ENCODE peak calls at places on chromosomes 6 and 20, in nine cellular contexts. One of them, this sample, is unnamed. For H3K4me1, the result is how much of the 10 kb centered on the place peaks cover.

GRCh38 chr6:150275489-150275888 is 93.3 kb upstream of the IYD start:
- DNase-seq in endothelial cell of umbilical vein: no peak
- DNase-seq in K562: no peak
- DNase-seq in SK-N-SH: no peak
- DNase-seq in HepG2: no peak
- DNase-seq in prostate gland: no peak
- DNase-seq in GM23338: no peak
- DNase-seq in breast epithelium: no peak
- DNase-seq in stomach: no peak
- DNase-seq in this sample: no peak

GRCh38 chr20:36950432-36951197 is 893 bp downstream of the SAMHD1 start:
- DNase-seq in endothelial cell of umbilical vein: peak
- DNase-seq in K562: peak
- DNase-seq in SK-N-SH: no peak
- DNase-seq in HepG2: no peak
- DNase-seq in prostate gland: peak
- DNase-seq in GM23338: peak
- DNase-seq in breast epithelium: no peak
- DNase-seq in stomach: peak
- DNase-seq in this sample: no peak

GRCh38 chr6:162442675-162443074 is 284.9 kb downstream of the PRKN start:
- DNase-seq in endothelial cell of umbilical vein: no peak
- DNase-seq in K562: peak
- DNase-seq in SK-N-SH: peak
- DNase-seq in HepG2: peak
- DNase-seq in prostate gland: no peak
- DNase-seq in GM23338: peak
- DNase-seq in breast epithelium: no peak
- DNase-seq in stomach: no peak
- DNase-seq in this sample: no peak

GRCh38 chr20:38139919-38140753 is 24.9 kb downstream of the TGM2 start:
- DNase-seq in endothelial cell of umbilical vein: peak
- DNase-seq in K562: no peak
- DNase-seq in SK-N-SH: peak
- DNase-seq in HepG2: no peak
- DNase-seq in prostate gland: no peak
- DNase-seq in GM23338: no peak
- DNase-seq in breast epithelium: no peak
- DNase-seq in stomach: no peak
- DNase-seq in this sample: peak

GRCh38 chr6:73774311-73774766 is 78.3 kb downstream of the CD109 start:
- DNase-seq in endothelial cell of umbilical vein: peak
- DNase-seq in K562: no peak
- DNase-seq in SK-N-SH: no peak
- DNase-seq in HepG2: no peak
- DNase-seq in prostate gland: no peak
- DNase-seq in GM23338: no peak
- DNase-seq in breast epithelium: no peak
- DNase-seq in stomach: no peak
- DNase-seq in this sample: no peak

GRCh38 chr6:131023834-131024504 is 39.1 kb downstream of the EPB41L2 start:
- DNase-seq in endothelial cell of umbilical vein: peak
- DNase-seq in K562: no peak
- DNase-seq in SK-N-SH: no peak
- DNase-seq in HepG2: no peak
- DNase-seq in prostate gland: no peak
- DNase-seq in GM23338: no peak
- DNase-seq in breast epithelium: no peak
- DNase-seq in stomach: no peak
- DNase-seq in this sample: no peak

GRCh38 chr20:910840-911770 is 5.0 kb downstream of the ANGPT4 start:
- DNase-seq in endothelial cell of umbilical vein: no peak
- DNase-seq in K562: no peak
- DNase-seq in SK-N-SH: no peak
- DNase-seq in HepG2: no peak
- DNase-seq in prostate gland: no peak
- DNase-seq in GM23338: no peak
- DNase-seq in breast epithelium: no peak
- DNase-seq in stomach: no peak
- DNase-seq in this sample: peak

GRCh38 chr6:121733216-121733615 is 297.8 kb downstream of the GJA1 start:
- DNase-seq in endothelial cell of umbilical vein: peak
- DNase-seq in K562: no peak
- DNase-seq in SK-N-SH: no peak
- DNase-seq in HepG2: no peak
- DNase-seq in prostate gland: no peak
- DNase-seq in GM23338: no peak
- DNase-seq in breast epithelium: no peak
- DNase-seq in stomach: no peak
- DNase-seq in this sample: no peak

GRCh38 chr6:26025047-26025893 is 62.0 kb upstream of the HFE start:
- DNase-seq in endothelial cell of umbilical vein: peak
- DNase-seq in K562: peak
- DNase-seq in SK-N-SH: no peak
- DNase-seq in HepG2: peak
- DNase-seq in prostate gland: peak
- DNase-seq in GM23338: no peak
- DNase-seq in breast epithelium: no peak
- DNase-seq in stomach: no peak
- DNase-seq in this sample: no peak

GRCh38 chr6:148329568-148330299 is 12.9 kb upstream of the SASH1 start:
- DNase-seq in endothelial cell of umbilical vein: peak
- DNase-seq in K562: no peak
- DNase-seq in SK-N-SH: no peak
- DNase-seq in HepG2: no peak
- DNase-seq in prostate gland: no peak
- DNase-seq in GM23338: no peak
- DNase-seq in breast epithelium: no peak
- DNase-seq in stomach: no peak
- DNase-seq in this sample: no peak

GRCh38 chr6:43811101-43812099 is 41.4 kb downstream of the VEGFA start:
- DNase-seq in endothelial cell of umbilical vein: no peak
- DNase-seq in K562: no peak
- DNase-seq in SK-N-SH: no peak
- DNase-seq in HepG2: no peak
- DNase-seq in prostate gland: no peak
- DNase-seq in GM23338: no peak
- DNase-seq in breast epithelium: no peak
- DNase-seq in stomach: no peak
- DNase-seq in this sample: no peak

GRCh38 chr6:148423601-148424270 is 81.1 kb downstream of the SASH1 start:
- DNase-seq in endothelial cell of umbilical vein: peak
- DNase-seq in K562: no peak
- DNase-seq in SK-N-SH: no peak
- DNase-seq in HepG2: no peak
- DNase-seq in prostate gland: peak
- DNase-seq in GM23338: no peak
- DNase-seq in breast epithelium: no peak
- DNase-seq in stomach: no peak
- DNase-seq in this sample: no peak

GRCh38 chr20:5918856-5919633 is 31.3 kb downstream of the TRMT6 start:
- DNase-seq in endothelial cell of umbilical vein: peak
- DNase-seq in K562: no peak
- DNase-seq in SK-N-SH: no peak
- DNase-seq in HepG2: peak
- DNase-seq in prostate gland: no peak
- DNase-seq in GM23338: no peak
- DNase-seq in breast epithelium: no peak
- DNase-seq in stomach: no peak
- DNase-seq in this sample: no peak

DNA sequence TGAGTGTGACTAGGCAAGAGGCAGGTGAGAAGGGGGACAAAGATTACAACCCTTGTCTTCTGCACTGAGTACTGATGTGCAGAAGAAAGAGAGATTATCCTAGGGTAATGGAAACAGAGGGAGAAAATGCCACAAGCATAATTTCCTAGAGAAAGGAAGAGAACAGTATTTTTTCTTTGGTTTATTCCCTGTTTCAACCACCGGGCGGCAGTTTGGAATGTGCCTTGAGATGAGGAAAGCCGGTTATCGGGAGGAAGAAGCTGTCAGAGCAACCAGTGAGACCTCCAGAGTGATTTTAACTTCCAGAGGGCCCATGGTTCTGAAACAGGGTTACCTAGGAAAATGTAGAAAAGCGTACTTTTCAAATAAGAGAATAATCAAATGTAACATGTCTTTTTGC is 121.4 kb downstream of the REV3L start:
- DNase-seq in endothelial cell of umbilical vein: peak
- DNase-seq in K562: peak
- DNase-seq in SK-N-SH: peak
- DNase-seq in HepG2: peak
- DNase-seq in prostate gland: no peak
- DNase-seq in GM23338: peak
- DNase-seq in breast epithelium: no peak
- DNase-seq in stomach: no peak
- DNase-seq in this sample: no peak
- H3K27ac ChIP-seq in endothelial cell of umbilical vein: no peak
- H3K27ac ChIP-seq in K562: no peak
- H3K27ac ChIP-seq in SK-N-SH: peak
- H3K27ac ChIP-seq in HepG2: no peak
- H3K27ac ChIP-seq in prostate gland: no peak
- H3K27ac ChIP-seq in GM23338: no peak
- H3K27ac ChIP-seq in breast epithelium: no peak
- H3K27ac ChIP-seq in stomach: no peak
- H3K27ac ChIP-seq in this sample: no peak

DNA sequence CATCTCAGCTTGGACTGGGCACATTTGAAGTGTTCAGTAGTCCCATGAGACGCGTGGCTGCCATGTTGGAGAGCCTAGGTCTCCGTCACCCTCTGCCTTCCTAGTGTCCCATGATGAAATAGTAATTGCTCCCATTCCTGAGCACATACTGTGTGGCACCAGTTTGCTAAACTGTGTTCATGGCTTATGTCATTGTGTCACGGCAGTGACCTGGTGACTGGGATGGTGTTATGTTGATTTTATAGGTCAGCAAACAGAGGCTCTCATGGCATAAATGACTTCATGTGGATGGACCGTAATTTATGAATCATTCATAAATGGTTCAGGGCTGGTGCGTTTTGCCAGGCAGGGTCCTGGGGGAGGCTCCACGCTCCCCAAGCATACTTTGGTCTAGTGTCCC is 3.8 kb downstream of the BCAS4 start:
- DNase-seq in endothelial cell of umbilical vein: no peak
- DNase-seq in K562: no peak
- DNase-seq in SK-N-SH: no peak
- DNase-seq in HepG2: peak
- DNase-seq in prostate gland: no peak
- DNase-seq in GM23338: no peak
- DNase-seq in breast epithelium: no peak
- DNase-seq in stomach: no peak
- DNase-seq in this sample: peak
- H3K4me1 ChIP-seq in endothelial cell of umbilical vein: under half
- H3K4me1 ChIP-seq in K562: under half
- H3K4me1 ChIP-seq in SK-N-SH: under half
- H3K4me1 ChIP-seq in HepG2: under half
- H3K4me1 ChIP-seq in prostate gland: under half
- H3K4me1 ChIP-seq in GM23338: under half
- H3K4me1 ChIP-seq in breast epithelium: under half
- H3K4me1 ChIP-seq in stomach: under half
- H3K4me1 ChIP-seq in this sample: half or more

GRCh38 chr20:51591871-51592270 is 49.4 kb upstream of the NFATC2 start:
- DNase-seq in endothelial cell of umbilical vein: no peak
- DNase-seq in K562: no peak
- DNase-seq in SK-N-SH: no peak
- DNase-seq in HepG2: no peak
- DNase-seq in prostate gland: no peak
- DNase-seq in GM23338: no peak
- DNase-seq in breast epithelium: no peak
- DNase-seq in stomach: no peak
- DNase-seq in this sample: no peak

GRCh38 chr20:51594999-51595532 is 52.5 kb upstream of the NFATC2 start:
- DNase-seq in endothelial cell of umbilical vein: peak
- DNase-seq in K562: peak
- DNase-seq in SK-N-SH: peak
- DNase-seq in HepG2: peak
- DNase-seq in prostate gland: peak
- DNase-seq in GM23338: peak
- DNase-seq in breast epithelium: peak
- DNase-seq in stomach: peak
- DNase-seq in this sample: peak

GRCh38 chr20:51594206-51594998 is 51.9 kb upstream of the NFATC2 start:
- DNase-seq in endothelial cell of umbilical vein: no peak
- DNase-seq in K562: no peak
- DNase-seq in SK-N-SH: no peak
- DNase-seq in HepG2: no peak
- DNase-seq in prostate gland: no peak
- DNase-seq in GM23338: no peak
- DNase-seq in breast epithelium: no peak
- DNase-seq in stomach: no peak
- DNase-seq in this sample: no peak

GRCh38 chr20:51592564-51592963 is 50.0 kb upstream of the NFATC2 start:
- DNase-seq in endothelial cell of umbilical vein: no peak
- DNase-seq in K562: no peak
- DNase-seq in SK-N-SH: no peak
- DNase-seq in HepG2: no peak
- DNase-seq in prostate gland: no peak
- DNase-seq in GM23338: no peak
- DNase-seq in breast epithelium: no peak
- DNase-seq in stomach: no peak
- DNase-seq in this sample: no peak

DNA sequence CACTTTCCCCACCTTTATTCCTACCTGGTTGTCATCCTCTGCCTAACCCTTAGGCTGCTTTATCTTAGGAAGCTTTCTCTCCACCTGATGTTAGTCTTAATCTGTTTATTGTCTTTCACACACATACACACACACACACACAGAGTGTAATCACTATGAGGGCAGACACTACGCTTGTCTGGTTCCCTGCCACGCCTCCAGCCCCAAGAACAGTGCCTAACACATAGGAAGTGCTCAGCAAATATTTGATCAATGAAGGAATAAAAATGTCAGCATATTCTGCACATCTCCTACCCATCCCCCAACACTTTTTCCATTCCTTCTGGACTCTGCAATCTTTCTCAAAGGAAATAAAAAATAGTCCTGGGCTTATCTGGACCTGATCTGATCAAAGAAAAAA is 51.1 kb upstream of the NFATC2 start:
- DNase-seq in endothelial cell of umbilical vein: no peak
- DNase-seq in K562: no peak
- DNase-seq in SK-N-SH: no peak
- DNase-seq in HepG2: no peak
- DNase-seq in prostate gland: no peak
- DNase-seq in GM23338: no peak
- DNase-seq in breast epithelium: no peak
- DNase-seq in stomach: no peak
- DNase-seq in this sample: no peak
- TF ChIP-seq POLR2AphosphoS5 in endothelial cell of umbilical vein: no peak
- TF ChIP-seq POLR2AphosphoS5 in K562: no peak
- TF ChIP-seq POLR2AphosphoS5 in SK-N-SH: no peak
- TF ChIP-seq POLR2AphosphoS5 in HepG2: no peak
- TF ChIP-seq POLR2AphosphoS5 in prostate gland: no peak
- TF ChIP-seq POLR2AphosphoS5 in GM23338: no peak
- TF ChIP-seq POLR2AphosphoS5 in breast epithelium: no peak
- TF ChIP-seq POLR2AphosphoS5 in stomach: no peak
- TF ChIP-seq POLR2AphosphoS5 in this sample: no peak

DNA sequence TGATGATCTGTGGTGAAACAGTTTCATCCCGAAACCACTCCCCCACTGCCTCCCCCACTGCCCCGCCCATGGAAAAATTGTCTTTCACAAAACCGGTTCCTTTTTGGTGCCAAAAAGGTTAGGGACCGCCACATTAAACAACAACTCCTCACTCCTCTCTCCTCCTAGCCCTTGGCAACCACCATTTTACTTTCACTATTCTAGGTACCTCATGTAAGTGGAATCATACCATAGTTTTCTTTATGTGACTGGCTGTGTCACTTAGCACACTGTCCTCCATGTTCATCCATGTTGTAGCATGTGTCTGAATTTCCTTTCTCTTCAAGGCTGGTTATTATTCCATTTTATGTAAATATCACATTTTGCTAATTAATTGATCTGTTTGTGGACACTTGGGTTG is 99.3 kb downstream of the UTRN start:
- DNase-seq in endothelial cell of umbilical vein: no peak
- DNase-seq in K562: no peak
- DNase-seq in SK-N-SH: no peak
- DNase-seq in HepG2: no peak
- DNase-seq in prostate gland: no peak
- DNase-seq in GM23338: no peak
- DNase-seq in breast epithelium: no peak
- DNase-seq in stomach: no peak
- DNase-seq in this sample: no peak
- H3K27ac ChIP-seq in endothelial cell of umbilical vein: no peak
- H3K27ac ChIP-seq in K562: no peak
- H3K27ac ChIP-seq in SK-N-SH: peak
- H3K27ac ChIP-seq in HepG2: no peak
- H3K27ac ChIP-seq in prostate gland: no peak
- H3K27ac ChIP-seq in GM23338: no peak
- H3K27ac ChIP-seq in breast epithelium: no peak
- H3K27ac ChIP-seq in stomach: no peak
- H3K27ac ChIP-seq in this sample: no peak

This sample was measured in spleen.